ENCODE peak calls at places on chromosomes 11 and 22, in seven cellular contexts. S is fibroblast of pulmonary artery, J is NCI-H460, N is cardiac muscle cell, M is iPS-NIHi11, Z is ELR, W is T-helper 2 cell. G is an unnamed sample.

GRCh38 chr11:31813961-31814868 is 3.1 kb upstream of the PAX6 start:
- DNase-seq in N (no peak), J (no peak), Z (no peak), S (no peak), W (no peak), M (no peak), G (no peak)

GRCh38 chr11:2526808-2527381 is 82.1 kb downstream of the KCNQ1 start:
- DNase-seq in S (no peak), Z (no peak), M (no peak), J (no peak), W (no peak), N (no peak), G (no peak)

GRCh38 chr11:129280027-129280811 is 88.1 kb upstream of the ARHGAP32 start:
- DNase-seq in N (peak; percentile 40), S (peak; percentile 29), M (no peak), W (peak; percentile 38), J (no peak), Z (peak; percentile 69), G (no peak)

GRCh38 chr11:66080055-66080817 is 10.2 kb downstream of the PACS1 start:
- DNase-seq in Z (peak; percentile 79), S (peak; percentile 76), N (peak; percentile 74), J (no peak), M (no peak), W (peak; percentile 73), G (no peak)

GRCh38 chr11:129248618-129249017 is 56.5 kb upstream of the ARHGAP32 start:
- DNase-seq in M (no peak), W (no peak), S (peak; percentile 62), N (peak; percentile 64), Z (peak; percentile 89), J (no peak), G (no peak)

GRCh38 chr11:67534070-67534679 is 10.9 kb upstream of the CABP2 start:
- DNase-seq in S (no peak), M (no peak), W (no peak), J (no peak), N (no peak), Z (peak; percentile 36), G (peak; percentile 12)

GRCh38 chr11:39374963-39375698 is 2084.3 kb downstream of the LRRC4C start:
- DNase-seq in Z (peak; percentile 35), W (peak; percentile 44), J (peak; percentile 1), M (peak; percentile 16), S (peak; percentile 46), N (peak; percentile 12), G (no peak)

GRCh38 chr11:128777369-128778011 is 83.6 kb downstream of the FLI1 start:
- DNase-seq in S (no peak), M (no peak), J (no peak), N (no peak), W (no peak), Z (no peak), G (no peak)

GRCh38 chr11:134139873-134140331 is 71.0 kb downstream of the JAM3 start:
- DNase-seq in N (peak; percentile 91), W (peak; percentile 65), M (peak; percentile 76), J (peak; percentile 61), S (peak; percentile 92), Z (peak; percentile 77), G (peak; percentile 39)

GRCh38 chr22:29149841-29150555 is 55.7 kb upstream of the EMID1 start:
- DNase-seq in S (peak; percentile 3), N (no peak), J (no peak), Z (no peak), M (no peak), W (no peak), G (no peak)

GRCh38 chr11:19259487-19260345 is 19.0 kb upstream of the E2F8 start:
- DNase-seq in N (peak; percentile 74), J (peak; percentile 38), Z (peak; percentile 64), S (peak; percentile 69), M (peak; percentile 55), W (peak; percentile 60), G (no peak)

GRCh38 chr11:125272822-125273221 is 108.3 kb downstream of the PKNOX2 start:
- DNase-seq in J (no peak), M (peak; percentile 39), Z (no peak), S (no peak), N (no peak), W (no peak), G (no peak)

GRCh38 chr22:31490496-31490925 is 869 bp upstream of the EIF4ENIF1 start:
- DNase-seq in Z (peak; percentile 86), W (peak; percentile 82), M (peak; percentile 32), S (peak; percentile 71), J (no peak), N (peak; percentile 70), G (peak; percentile 82)

GRCh38 chr11:102345923-102346322 is 1.1 kb upstream of the BIRC2 start:
- DNase-seq in J (peak; percentile 47), N (peak; percentile 24), W (no peak), M (no peak), S (peak; percentile 41), Z (peak; percentile 93), G (no peak)

GRCh38 chr11:116990061-116990473 is 108.2 kb downstream of the SIK3 start:
- DNase-seq in N (peak; percentile 87), M (no peak), J (no peak), W (no peak), S (peak; percentile 88), Z (peak; percentile 84), G (no peak)

GRCh38 chr11:75317446-75318122 is 33.9 kb downstream of the ARRB1 start:
- DNase-seq in J (no peak), Z (no peak), N (no peak), S (no peak), W (no peak), M (no peak), G (no peak)